ENCODE peak calls at places on chromosomes 1 and 21, in ten cellular contexts. T, P, W, C, O, Y, F, M, L and Q are unnamed samples.

GRCh38 chr1:14924455-14925325 is 228.9 kb upstream of the TMEM51 start:
- DNase-seq in W (no peak), L (peak; percentile 37), T (peak; percentile 36), O (peak; percentile 21), C (peak; percentile 15), M (peak; percentile 79), Y (no peak), F (peak; percentile 49), P (peak; percentile 37), Q (no peak)

GRCh38 chr1:202586018-202586821 is 124.0 kb downstream of the SYT2 start:
- DNase-seq in L (peak; percentile 23), F (peak; percentile 66), M (no peak), W (no peak), O (no peak), C (no peak), Y (no peak), T (peak; percentile 63), P (peak; percentile 77), Q (no peak)

GRCh38 chr1:32337855-32338636 is 2.0 kb upstream of the MARCKSL1 start:
- DNase-seq in C (no peak), Y (no peak), L (no peak), T (no peak), P (no peak), O (peak; percentile 40), F (no peak), W (no peak), M (no peak), Q (no peak)

GRCh38 chr1:26861889-26862371 is 1.0 kb upstream of the SFN start:
- DNase-seq in W (no peak), T (no peak), M (no peak), Y (no peak), O (no peak), L (no peak), F (peak; percentile 28), P (no peak), C (no peak), Q (no peak)

GRCh38 chr1:116988248-116988647 is 13.3 kb upstream of the CD101 start:
- DNase-seq in M (no peak), Y (no peak), W (no peak), O (no peak), P (no peak), L (no peak), T (peak; percentile 67), F (peak; percentile 79), C (no peak), Q (no peak)

GRCh38 chr1:93056214-93056613 is 22.9 kb upstream of the MTF2 start:
- DNase-seq in W (peak; percentile 33), F (peak; percentile 47), T (peak; percentile 25), L (peak; percentile 22), C (no peak), Y (no peak), M (no peak), O (no peak), P (no peak), Q (no peak)

GRCh38 chr21:14913576-14914146 is 151.1 kb downstream of the NRIP1 start:
- DNase-seq in F (no peak), P (no peak), M (no peak), Y (no peak), T (no peak), O (no peak), W (no peak), C (peak; percentile 2), L (no peak), Q (no peak)

GRCh38 chr1:4511374-4511773 is 143.0 kb upstream of the AJAP1 start:
- DNase-seq in C (no peak), F (no peak), W (no peak), T (no peak), P (no peak), O (no peak), L (no peak), M (no peak), Y (no peak), Q (no peak)

GRCh38 chr1:180098242-180098995 is 56.2 kb upstream of the QSOX1 start:
- DNase-seq in F (peak; percentile 82), Y (peak; percentile 8), C (peak; percentile 24), L (peak; percentile 84), P (no peak), T (peak; percentile 62), M (no peak), W (no peak), O (no peak), Q (no peak)